ENCODE peak calls at places on chromosomes 5 and 9, in ten cellular contexts. F, D, H, G, U, T, X, A, P and B are unnamed samples.

GRCh38 chr9:89929721-89930480 is 325.1 kb downstream of the GADD45G start:
- DNase-seq in F (no peak), D (no peak), H (peak), G (no peak), U (no peak), T (no peak), X (peak), A (no peak), P (no peak), B (peak)

GRCh38 chr9:29319727-29320513 is 1746.6 kb upstream of the C9orf72 start:
- DNase-seq in F (no peak), D (no peak), H (no peak), G (no peak), U (no peak), T (no peak), X (no peak), A (peak), P (no peak), B (no peak)

GRCh38 chr5:1784197-1785050 is 15.2 kb downstream of the MRPL36 start:
- DNase-seq in F (no peak), D (no peak), H (no peak), G (no peak), U (no peak), T (no peak), X (no peak), A (no peak), P (no peak), B (no peak)

GRCh38 chr9:105098370-105098769 is 146.1 kb upstream of the SLC44A1 start:
- DNase-seq in F (no peak), D (no peak), H (no peak), G (no peak), U (no peak), T (no peak), X (no peak), A (no peak), P (no peak), B (no peak)

GRCh38 chr5:11909471-11909870 is 5.2 kb upstream of the CTNND2 start:
- DNase-seq in F (no peak), D (no peak), H (no peak), G (no peak), U (no peak), T (no peak), X (no peak), A (no peak), P (no peak), B (no peak)

GRCh38 chr9:106622148-106622547 is 240.8 kb upstream of the ZNF462 start:
- DNase-seq in F (no peak), D (no peak), H (no peak), G (peak), U (no peak), T (no peak), X (no peak), A (no peak), P (no peak), B (no peak)

GRCh38 chr9:102518324-102518723 is 476.8 kb upstream of the CYLC2 start:
- DNase-seq in F (no peak), D (no peak), H (no peak), G (no peak), U (no peak), T (no peak), X (no peak), A (no peak), P (no peak), B (no peak)

GRCh38 chr5:80959768-80960442 is at the start of gene RASGRF2:
- DNase-seq in F (peak), D (no peak), H (peak), G (peak), U (no peak), T (no peak), X (peak), A (no peak), P (peak), B (no peak)

GRCh38 chr9:69332067-69332685 is 7.2 kb downstream of the ENTREP1 start:
- DNase-seq in F (no peak), D (no peak), H (no peak), G (no peak), U (no peak), T (no peak), X (no peak), A (no peak), P (no peak), B (no peak)

GRCh38 chr5:8756498-8757084 is 789.3 kb downstream of the SEMA5A start:
- DNase-seq in F (peak), D (no peak), H (peak), G (peak), U (peak), T (peak), X (peak), A (peak), P (no peak), B (peak)

GRCh38 chr5:109152565-109152964 is 257.2 kb downstream of the PJA2 start:
- DNase-seq in F (no peak), D (no peak), H (no peak), G (no peak), U (no peak), T (no peak), X (no peak), A (no peak), P (no peak), B (no peak)

GRCh38 chr9:130982636-130983282 is 26.2 kb upstream of the LAMC3 start:
- DNase-seq in F (no peak), D (no peak), H (no peak), G (no peak), U (no peak), T (no peak), X (no peak), A (no peak), P (no peak), B (no peak)

GRCh38 chr9:124441291-124441690 is 9.0 kb upstream of the ADGRD2 start:
- DNase-seq in F (no peak), D (no peak), H (no peak), G (no peak), U (no peak), T (no peak), X (no peak), A (no peak), P (no peak), B (no peak)

GRCh38 chr9:130975156-130975555 is 33.8 kb upstream of the LAMC3 start:
- DNase-seq in F (no peak), D (no peak), H (no peak), G (no peak), U (no peak), T (no peak), X (no peak), A (no peak), P (no peak), B (no peak)

GRCh38 chr9:98064623-98065392 is 8.3 kb downstream of the NANS start:
- DNase-seq in F (no peak), D (no peak), H (no peak), G (no peak), U (no peak), T (no peak), X (no peak), A (no peak), P (no peak), B (no peak)

GRCh38 chr5:14414615-14415515 is 166.7 kb upstream of the OTULINL start:
- DNase-seq in F (no peak), D (peak), H (no peak), G (no peak), U (no peak), T (no peak), X (no peak), A (no peak), P (no peak), B (no peak)
- H3K4me2 ChIP-seq in F (no peak), D (peak), H (no peak), G (no peak), U (no peak), T (no peak), X (no peak), A (no peak), P (no peak), B (no peak)

DNA sequence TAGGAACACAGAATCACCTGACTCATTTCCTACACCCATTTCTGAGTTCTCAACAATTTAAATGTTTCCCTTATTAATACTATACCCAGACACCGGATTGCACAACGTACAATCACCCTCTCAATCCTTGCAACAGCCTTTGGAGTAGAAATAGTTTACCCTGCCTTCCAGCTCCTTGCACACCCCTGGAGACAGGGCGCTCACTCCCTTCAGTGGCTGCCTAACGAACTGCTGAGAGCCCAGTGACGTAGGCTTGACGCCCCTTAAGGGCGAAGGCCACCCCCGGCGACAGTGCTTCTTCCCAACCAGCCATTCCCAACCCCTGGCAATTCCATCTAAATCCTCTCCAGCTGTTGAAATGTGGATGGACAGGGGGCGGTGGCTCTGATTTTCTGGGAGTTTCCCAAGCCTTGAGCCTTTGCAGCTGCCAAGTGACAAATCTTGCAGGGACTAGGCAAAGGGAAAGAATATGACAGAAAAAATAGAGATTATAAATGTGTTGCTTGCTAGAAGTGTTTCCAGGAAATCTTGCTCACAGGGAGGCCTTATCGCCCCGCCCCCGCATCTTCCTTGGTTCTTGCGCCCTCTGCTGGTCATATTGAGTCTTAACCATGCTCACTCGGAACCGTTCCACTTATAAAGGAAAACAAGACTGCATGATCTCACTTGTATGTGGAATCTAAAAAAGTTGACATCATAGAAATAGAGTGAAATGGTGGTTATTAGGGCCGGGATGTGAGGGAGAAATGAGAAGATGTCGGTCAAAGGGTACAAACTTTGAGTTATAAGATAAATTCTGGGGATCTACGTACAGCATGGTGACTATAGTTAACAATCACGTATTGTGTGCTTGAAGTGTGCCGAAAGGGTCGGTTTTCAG is 7.6 kb upstream of the BARX1 start:
- DNase-seq in F (peak), D (peak), H (peak), G (peak), U (peak), T (no peak), X (peak), A (peak), P (peak), B (peak)
- H3K4me2 ChIP-seq in F (no peak), D (no peak), H (no peak), G (no peak), U (no peak), T (no peak), X (no peak), A (no peak), P (no peak), B (peak)

GRCh38 chr5:44332360-44332971 is 56.8 kb downstream of the FGF10 start:
- DNase-seq in F (peak), D (no peak), H (peak), G (peak), U (peak), T (no peak), X (peak), A (peak), P (peak), B (peak)

GRCh38 chr5:44334622-44335021 is 54.6 kb downstream of the FGF10 start:
- DNase-seq in F (no peak), D (no peak), H (no peak), G (no peak), U (no peak), T (no peak), X (no peak), A (no peak), P (no peak), B (no peak)

GRCh38 chr5:44329716-44330115 is 59.5 kb downstream of the FGF10 start:
- DNase-seq in F (no peak), D (no peak), H (no peak), G (peak), U (no peak), T (no peak), X (no peak), A (no peak), P (no peak), B (no peak)

GRCh38 chr5:44336708-44337107 is 52.5 kb downstream of the FGF10 start:
- DNase-seq in F (peak), D (no peak), H (no peak), G (no peak), U (no peak), T (no peak), X (no peak), A (no peak), P (no peak), B (no peak)

DNA sequence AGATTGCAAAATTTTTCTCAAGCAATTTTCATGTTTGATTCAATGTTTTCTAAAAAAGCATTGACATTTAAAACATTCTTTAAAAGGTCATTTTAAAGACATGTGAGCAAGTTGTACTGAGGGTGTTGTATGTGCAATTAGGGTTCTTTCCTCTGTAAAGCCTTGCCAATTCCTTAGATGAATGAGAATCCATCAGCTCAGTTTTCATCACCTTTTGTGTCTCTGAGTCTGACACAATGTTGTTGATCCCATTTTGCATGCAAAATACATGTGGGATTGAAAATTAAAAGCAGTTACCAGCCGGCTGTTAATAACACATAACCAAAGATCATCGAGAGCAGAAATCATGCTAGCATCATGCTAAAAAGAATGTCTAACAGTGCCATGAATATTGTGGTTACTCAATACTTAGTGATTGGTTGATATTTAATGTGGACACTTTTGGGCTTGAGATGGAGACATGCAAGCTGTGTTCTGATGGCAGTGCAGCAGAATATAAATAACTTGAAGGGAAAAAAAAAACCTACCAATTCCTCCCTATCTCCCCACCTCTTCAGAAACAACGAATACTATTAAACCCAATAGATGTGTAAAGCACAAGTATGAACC is 57.6 kb downstream of the FGF10 start:
- DNase-seq in F (no peak), D (no peak), H (no peak), G (no peak), U (no peak), T (no peak), X (no peak), A (no peak), P (no peak), B (no peak)
- H3K4me2 ChIP-seq in F (no peak), D (no peak), H (no peak), G (no peak), U (no peak), T (no peak), X (no peak), A (no peak), P (no peak), B (no peak)

GRCh38 chr9:9901624-9902023 is 711.2 kb downstream of the PTPRD start:
- DNase-seq in F (no peak), D (no peak), H (no peak), G (no peak), U (no peak), T (no peak), X (no peak), A (no peak), P (no peak), B (no peak)
- H3K4me2 ChIP-seq in F (no peak), D (no peak), H (no peak), G (no peak), U (no peak), T (no peak), X (no peak), A (no peak), P (no peak), B (no peak)

GRCh38 chr5:172143875-172144274 is 44.1 kb downstream of the STK10 start:
- DNase-seq in F (no peak), D (no peak), H (no peak), G (no peak), U (no peak), T (no peak), X (no peak), A (no peak), P (no peak), B (no peak)
- H3K4me2 ChIP-seq in F (no peak), D (no peak), H (no peak), G (no peak), U (no peak), T (no peak), X (no peak), A (no peak), P (peak), B (no peak)